ENCODE peak calls at places on chromosomes 1 and 21, in six cellular contexts. X is activated B cell treated with CpG ODN at 0.5 μM for 24 hours, R is PC-3, H is heart right ventricle, E is esophagus mucosa, B is left cardiac atrium. P is an unnamed sample.

GRCh38 chr1:96998466-96998865 is 276.9 kb downstream of the PTBP2 start:
- ATAC-seq in X (no peak), R (no peak), H (no peak), E (no peak), B (no peak), P (no peak)

GRCh38 chr1:47196622-47197021 is 6.8 kb upstream of the PDZK1IP1 start:
- ATAC-seq in X (no peak), R (no peak), H (peak; percentile 25), E (no peak), B (no peak), P (no peak)

GRCh38 chr1:199955235-199955634 is 72.3 kb upstream of the NR5A2 start:
- ATAC-seq in X (no peak), R (no peak), H (no peak), E (no peak), B (no peak), P (no peak)

GRCh38 chr1:74396942-74397341 is 115.5 kb downstream of the LRRC53 start:
- ATAC-seq in X (no peak), R (no peak), H (peak; percentile 70), E (no peak), B (peak; percentile 72), P (no peak)

GRCh38 chr1:46117810-46118494 is 14.5 kb downstream of the PIK3R3 start:
- ATAC-seq in X (no peak), R (no peak), H (no peak), E (no peak), B (no peak), P (no peak)

GRCh38 chr1:205714190-205714905 is 34.0 kb upstream of the SLC45A3 start:
- ATAC-seq in X (no peak), R (peak; percentile 36), H (no peak), E (peak; percentile 36), B (no peak), P (no peak)

GRCh38 chr1:201555593-201555945 is 16.6 kb downstream of the NAV1 start:
- ATAC-seq in X (no peak), R (no peak), H (peak; percentile 53), E (no peak), B (no peak), P (no peak)

GRCh38 chr1:147753084-147753483 is 7.3 kb downstream of the GJA5 start:
- ATAC-seq in X (no peak), R (no peak), H (peak; percentile 41), E (no peak), B (peak; percentile 13), P (no peak)

GRCh38 chr1:203274603-203275381 is 30.5 kb upstream of the BTG2 start:
- ATAC-seq in X (no peak), R (no peak), H (peak; percentile 27), E (peak; percentile 59), B (no peak), P (peak; percentile 48)

GRCh38 chr21:31548688-31549087 is 110.8 kb upstream of the SOD1 start:
- ATAC-seq in X (no peak), R (peak; percentile 51), H (no peak), E (no peak), B (no peak), P (no peak)

GRCh38 chr1:79478728-79479373 is 472.3 kb upstream of the ADGRL4 start:
- ATAC-seq in X (no peak), R (no peak), H (peak; percentile 42), E (no peak), B (no peak), P (no peak)

GRCh38 chr1:26827663-26828062 is 1.2 kb downstream of the ZDHHC18 start:
- ATAC-seq in X (no peak), R (no peak), H (peak; percentile 12), E (no peak), B (no peak), P (no peak)

GRCh38 chr1:10830961-10831669 is 34.7 kb upstream of the CASZ1 start:
- ATAC-seq in X (no peak), R (peak; percentile 41), H (no peak), E (peak; percentile 92), B (no peak), P (no peak)

GRCh38 chr21:45515241-45516061 is 26.8 kb downstream of the SLC19A1 start:
- ATAC-seq in X (no peak), R (no peak), H (no peak), E (no peak), B (peak; percentile 17), P (no peak)

GRCh38 chr1:195899762-195900352 is 708.4 kb downstream of the KCNT2 start:
- ATAC-seq in X (no peak), R (peak; percentile 81), H (no peak), E (peak; percentile 49), B (no peak), P (no peak)

GRCh38 chr1:153509729-153510354 is 25.9 kb downstream of the S100A6 start:
- ATAC-seq in X (peak; percentile 63), R (no peak), H (no peak), E (peak; percentile 43), B (no peak), P (no peak)

P was measured in gastroesophageal sphincter.